ENCODE peak calls at places on chromosomes 13 and 19, in five cellular contexts. G is NCI-H1092 treated with DMSO at 0.1 percent for 48 hours; X is RKO; L is naive thymus-derived CD8-positive, alpha-beta T cell; F is kidney glomerular epithelial cell. A is an unnamed sample.

GRCh38 chr19:5298502-5298901 is 42.1 kb downstream of the PTPRS start:
- DNase-seq in F (no peak), X (no peak), L (no peak), G (no peak), A (peak; percentile 87)

GRCh38 chr13:28885191-28885590 is 65.1 kb downstream of the MTUS2 start:
- DNase-seq in F (no peak), G (no peak), X (no peak), L (no peak), A (no peak)

GRCh38 chr13:22162889-22163288 is 492.0 kb downstream of the FGF9 start:
- DNase-seq in L (no peak), G (no peak), X (no peak), F (no peak), A (no peak)

GRCh38 chr19:40217027-40217810 is 965 bp downstream of the TTC9B start:
- DNase-seq in X (no peak), F (no peak), G (no peak), L (no peak), A (no peak)

GRCh38 chr13:49503951-49504350 is 8.2 kb downstream of the PHF11 start:
- DNase-seq in F (no peak), X (no peak), G (no peak), L (no peak), A (no peak)

GRCh38 chr13:42990147-42990990 is 1.7 kb downstream of the EPSTI1 start:
- DNase-seq in X (no peak), L (no peak), G (peak; percentile 73), F (no peak), A (no peak)

GRCh38 chr19:51644636-51645271 is 1.9 kb downstream of the SIGLEC14 start:
- DNase-seq in L (no peak), F (no peak), G (no peak), X (no peak), A (no peak)

GRCh38 chr19:9531933-9532332 is 6.5 kb downstream of the ZNF426 start:
- DNase-seq in G (no peak), F (no peak), X (peak; percentile 93), L (no peak), A (no peak)

GRCh38 chr13:95254341-95254740 is 46.9 kb downstream of the ABCC4 start:
- DNase-seq in F (no peak), G (no peak), X (peak; percentile 17), L (no peak), A (no peak)

GRCh38 chr13:110907951-110908898 is 6.6 kb downstream of the ANKRD10 start:
- DNase-seq in F (peak; percentile 17), G (peak; percentile 18), X (no peak), L (no peak), A (no peak)

GRCh38 chr19:43560687-43561086 is 14.6 kb downstream of the XRCC1 start:
- DNase-seq in L (no peak), G (no peak), X (peak; percentile 54), F (no peak), A (no peak)